ENCODE peak calls at places on chromosome 4, in eight cellular contexts. U is testis; L is DND-41; J is psoas muscle; Q is CD8-positive, alpha-beta T cell; T is right lobe of liver; G is fibroblast of lung; K is mammary epithelial cell. H is an unnamed sample.

GRCh38 chr4:25312496-25313193 is at the start of gene ZCCHC4:
- DNase-seq in U (peak; percentile 96), L (peak; percentile 86), J (peak; percentile 86), Q (peak; percentile 92), T (peak; percentile 92), G (peak; percentile 93), K (peak; percentile 87), H (peak; percentile 76)

GRCh38 chr4:181909368-181909767 is 333.8 kb upstream of the TENM3 start:
- DNase-seq in U (no peak), L (no peak), J (no peak), Q (no peak), T (no peak), G (peak; percentile 87), K (peak; percentile 94), H (peak; percentile 91)

GRCh38 chr4:38071801-38072567 is 111.8 kb downstream of the PTTG2 start:
- DNase-seq in U (no peak), L (no peak), J (no peak), Q (no peak), T (peak; percentile 59), G (peak; percentile 73), K (no peak), H (no peak)

GRCh38 chr4:88818650-88819470 is 121.2 kb upstream of the NAP1L5 start:
- DNase-seq in U (peak; percentile 70), L (peak; percentile 39), J (peak; percentile 18), Q (peak; percentile 37), T (peak; percentile 66), G (peak; percentile 66), K (peak; percentile 52), H (peak; percentile 46)

GRCh38 chr4:42750091-42750490 is 93.2 kb upstream of the ATP8A1 start:
- DNase-seq in U (peak; percentile 16), L (no peak), J (no peak), Q (peak; percentile 46), T (no peak), G (no peak), K (no peak), H (no peak)

GRCh38 chr4:5995901-5996623 is 22.2 kb downstream of the C4orf50 start:
- DNase-seq in U (no peak), L (no peak), J (no peak), Q (no peak), T (no peak), G (no peak), K (no peak), H (no peak)

GRCh38 chr4:93605163-93605562 is 223.4 kb upstream of the ATOH1 start:
- DNase-seq in U (no peak), L (no peak), J (no peak), Q (no peak), T (no peak), G (no peak), K (no peak), H (no peak)

GRCh38 chr4:124631760-124632159 is 80.8 kb downstream of the ANKRD50 start:
- DNase-seq in U (peak; percentile 35), L (no peak), J (peak; percentile 15), Q (no peak), T (peak; percentile 45), G (peak; percentile 91), K (peak; percentile 95), H (peak; percentile 98)

GRCh38 chr4:38024203-38024504 is 64.0 kb downstream of the PTTG2 start:
- DNase-seq in U (peak; percentile 54), L (no peak), J (no peak), Q (no peak), T (no peak), G (no peak), K (no peak), H (no peak)

GRCh38 chr4:174154455-174154854 is 129.0 kb downstream of the FBXO8 start:
- DNase-seq in U (no peak), L (no peak), J (no peak), Q (no peak), T (no peak), G (peak; percentile 84), K (peak; percentile 50), H (peak; percentile 81)

GRCh38 chr4:79528241-79528706 is 120.2 kb upstream of the GK2 start:
- DNase-seq in U (no peak), L (peak; percentile 61), J (no peak), Q (no peak), T (no peak), G (no peak), K (peak; percentile 52), H (no peak)

GRCh38 chr4:23900636-23901035 is 10.8 kb upstream of the PPARGC1A start:
- DNase-seq in U (no peak), L (no peak), J (no peak), Q (no peak), T (no peak), G (no peak), K (no peak), H (no peak)

GRCh38 chr4:23903859-23904438 is 14.1 kb upstream of the PPARGC1A start:
- DNase-seq in U (no peak), L (no peak), J (no peak), Q (no peak), T (no peak), G (no peak), K (no peak), H (no peak)

GRCh38 chr4:23904639-23905061 is 14.8 kb upstream of the PPARGC1A start:
- DNase-seq in U (no peak), L (no peak), J (no peak), Q (no peak), T (no peak), G (no peak), K (peak; percentile 67), H (no peak)

GRCh38 chr4:23899565-23899964 is 9.7 kb upstream of the PPARGC1A start:
- DNase-seq in U (no peak), L (no peak), J (no peak), Q (no peak), T (no peak), G (no peak), K (no peak), H (no peak)

DNA sequence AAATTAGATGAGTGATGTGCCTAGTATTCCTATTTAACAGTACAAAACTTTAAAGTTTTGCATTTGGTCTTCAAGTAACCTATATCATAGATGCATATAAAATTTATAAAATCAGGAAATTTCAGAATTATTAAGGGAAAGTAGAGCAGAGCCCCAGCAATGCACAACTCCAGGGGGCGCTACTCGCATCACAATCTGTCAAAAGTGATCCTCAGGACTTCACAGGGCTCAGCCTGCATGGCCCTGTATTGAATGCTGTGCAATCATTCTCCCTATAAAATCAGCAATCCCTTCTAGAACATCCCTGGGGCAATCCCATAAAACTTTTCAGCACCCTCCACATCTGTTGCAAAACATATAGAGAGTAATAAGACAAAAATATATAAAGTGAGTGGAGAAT is 12.4 kb upstream of the PPARGC1A start:
- DNase-seq in U (no peak), L (no peak), J (no peak), Q (no peak), T (no peak), G (no peak), K (no peak), H (no peak)
- TF ChIP-seq CTCF in U (no peak), L (peak; percentile 14), J (peak; percentile 12), Q (no peak), T (no peak), G (no peak), K (no peak), H (peak; percentile 22)

GRCh38 chr4:104408893-104409292 is 85.8 kb downstream of the CXXC4 start:
- DNase-seq in U (no peak), L (no peak), J (no peak), Q (no peak), T (no peak), G (no peak), K (no peak), H (no peak)
- H3K36me3 ChIP-seq in U (no peaks in the 10 kb centered on the region), L (no peaks in the 10 kb centered on the region), J (no peaks in the 10 kb centered on the region), Q (no peaks in the 10 kb centered on the region), T (no peaks in the 10 kb centered on the region), G (no peaks in the 10 kb centered on the region), K (no peaks in the 10 kb centered on the region), H (no peaks in the 10 kb centered on the region)

GRCh38 chr4:184392321-184392720 is 82.0 kb downstream of the IRF2 start:
- DNase-seq in U (no peak), L (no peak), J (no peak), Q (no peak), T (peak; percentile 40), G (no peak), K (no peak), H (no peak)

GRCh38 chr4:184396001-184396400 is 78.3 kb downstream of the IRF2 start:
- DNase-seq in U (no peak), L (no peak), J (no peak), Q (no peak), T (no peak), G (no peak), K (no peak), H (no peak)

GRCh38 chr4:184389978-184390518 is 84.3 kb downstream of the IRF2 start:
- DNase-seq in U (no peak), L (no peak), J (no peak), Q (no peak), T (peak; percentile 37), G (no peak), K (no peak), H (no peak)

GRCh38 chr4:184395451-184395917 is 78.9 kb downstream of the IRF2 start:
- DNase-seq in U (no peak), L (no peak), J (no peak), Q (no peak), T (peak; percentile 22), G (no peak), K (no peak), H (no peak)

DNA sequence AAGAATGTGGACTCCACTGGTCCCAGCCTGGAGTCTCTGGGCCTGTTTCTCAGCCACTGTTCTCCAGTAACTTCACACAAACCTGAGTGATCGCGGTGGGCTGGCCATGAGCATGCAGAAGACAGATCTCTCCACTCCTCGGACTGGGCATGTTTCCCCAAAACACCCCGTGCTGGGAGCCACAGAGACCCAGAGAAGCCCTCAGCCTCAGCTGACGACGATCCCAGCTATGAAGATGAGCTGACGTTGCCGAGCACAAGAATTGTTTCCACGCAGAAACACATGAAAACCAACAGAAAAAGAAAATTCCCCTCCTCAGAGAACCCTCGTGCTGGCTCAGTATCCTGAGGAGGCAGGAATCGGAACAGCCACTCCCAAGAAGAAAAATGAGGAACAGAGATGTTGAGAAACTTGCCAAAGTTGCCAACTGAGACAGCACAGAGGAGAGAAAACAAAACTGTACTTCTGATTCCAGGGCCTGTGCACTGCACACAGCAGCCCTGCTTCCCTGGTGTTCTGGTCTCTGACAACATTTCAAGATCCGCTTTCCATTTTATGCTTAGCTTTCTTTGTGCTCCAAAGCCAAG is 81.5 kb downstream of the IRF2 start:
- DNase-seq in U (no peak), L (no peak), J (no peak), Q (no peak), T (peak; percentile 44), G (no peak), K (no peak), H (no peak)
- H3K27ac ChIP-seq in U (peak overlapping the region; percentile 73), L (no peak overlapping the region), J (peak overlapping the region; percentile 84), Q (no peak overlapping the region), T (peak overlapping the region; percentile 16), G (no peak overlapping the region), K (no peak overlapping the region), H (no peak overlapping the region)

GRCh38 chr4:65399131-65399530 is 271.2 kb downstream of the EPHA5 start:
- DNase-seq in U (no peak), L (no peak), J (no peak), Q (no peak), T (no peak), G (no peak), K (no peak), H (no peak)

DNA sequence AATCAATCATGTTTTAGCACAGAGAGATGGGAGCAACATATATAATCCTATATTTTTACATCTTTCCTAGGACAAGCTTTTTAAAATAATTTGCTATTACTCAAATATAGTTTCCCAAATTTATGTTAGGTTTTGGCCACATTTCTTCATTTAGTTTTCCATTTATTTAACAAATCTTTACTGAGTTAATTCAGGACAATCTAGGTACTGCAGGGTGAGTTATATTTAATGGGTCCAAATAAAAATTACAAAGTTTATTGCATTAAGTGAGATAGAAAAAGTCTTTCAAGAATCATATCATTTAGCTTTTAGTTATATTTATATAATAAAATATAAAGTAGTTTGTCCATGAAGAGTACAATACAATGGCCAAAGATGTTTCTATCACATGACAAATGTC is 269.2 kb downstream of the EPHA5 start:
- DNase-seq in U (no peak), L (no peak), J (no peak), Q (no peak), T (no peak), G (no peak), K (no peak), H (no peak)
- TF ChIP-seq CTCF in U (peak; percentile 50), L (no peak), J (no peak), Q (no peak), T (no peak), G (no peak), K (no peak), H (no peak)